ENCODE peak calls at places on chromosome 12, in four cellular contexts. One of them, this sample, is unnamed.

GRCh38 chr12:93008044-93008778 is 79.1 kb upstream of the EEA1 start:
- DNase-seq in hypothalamus: no peak
- DNase-seq in Peyer's patch: no peak
- DNase-seq in GM10248: peak; percentile 53
- DNase-seq in this sample: no peak

GRCh38 chr12:29316772-29317171 is 64.2 kb downstream of the ERGIC2 start:
- DNase-seq in hypothalamus: no peak
- DNase-seq in Peyer's patch: no peak
- DNase-seq in GM10248: no peak
- DNase-seq in this sample: no peak

GRCh38 chr12:108175310-108175709 is 46.2 kb downstream of the WSCD2 start:
- DNase-seq in hypothalamus: no peak
- DNase-seq in Peyer's patch: no peak
- DNase-seq in GM10248: no peak
- DNase-seq in this sample: no peak

GRCh38 chr12:108701779-108702435 is 29.4 kb downstream of the CORO1C start:
- DNase-seq in hypothalamus: no peak
- DNase-seq in Peyer's patch: no peak
- DNase-seq in GM10248: no peak
- DNase-seq in this sample: no peak

GRCh38 chr12:97368462-97369150 is 94.0 kb upstream of the RMST start:
- DNase-seq in hypothalamus: no peak
- DNase-seq in Peyer's patch: no peak
- DNase-seq in GM10248: no peak
- DNase-seq in this sample: no peak

GRCh38 chr12:1289371-1290155 is 298.5 kb downstream of the ERC1 start:
- DNase-seq in hypothalamus: no peak
- DNase-seq in Peyer's patch: no peak
- DNase-seq in GM10248: no peak
- DNase-seq in this sample: no peak

GRCh38 chr12:22631863-22632463 is 7.0 kb downstream of the ETNK1 start:
- DNase-seq in hypothalamus: no peak
- DNase-seq in Peyer's patch: no peak
- DNase-seq in GM10248: no peak
- DNase-seq in this sample: no peak

GRCh38 chr12:122117979-122118378 is 39.4 kb downstream of the MLXIP start:
- DNase-seq in hypothalamus: no peak
- DNase-seq in Peyer's patch: no peak
- DNase-seq in GM10248: no peak
- DNase-seq in this sample: no peak

GRCh38 chr12:127293507-127294310 is 973.3 kb upstream of the TMEM132C start:
- DNase-seq in hypothalamus: no peak
- DNase-seq in Peyer's patch: no peak
- DNase-seq in GM10248: no peak
- DNase-seq in this sample: peak; percentile 60